ENCODE peak calls at places on chromosomes 5 and 9, in six cellular contexts. One of them, this sample, is unnamed.

GRCh38 chr5:78016831-78017529 is 240.8 kb upstream of the TBCA start:
- DNase-seq in IMR-90: no peak
- DNase-seq in H1: no peak
- DNase-seq in colonic mucosa: no peak
- DNase-seq in GM23248: no peak
- DNase-seq in PC-3: no peak
- DNase-seq in this sample: no peak

GRCh38 chr5:93581738-93582414 is 857 bp upstream of the NR2F1-AS1 start:
- DNase-seq in IMR-90: peak; percentile 81
- DNase-seq in H1: no peak
- DNase-seq in colonic mucosa: no peak
- DNase-seq in GM23248: peak; percentile 70
- DNase-seq in PC-3: peak; percentile 54
- DNase-seq in this sample: no peak

GRCh38 chr9:132793606-132794580 is 84.2 kb downstream of the AK8 start:
- DNase-seq in IMR-90: no peak
- DNase-seq in H1: no peak
- DNase-seq in colonic mucosa: no peak
- DNase-seq in GM23248: no peak
- DNase-seq in PC-3: peak; percentile 17
- DNase-seq in this sample: peak; percentile 44

GRCh38 chr9:114706709-114707108 is 24.7 kb upstream of the TEX48 start:
- DNase-seq in IMR-90: no peak
- DNase-seq in H1: no peak
- DNase-seq in colonic mucosa: no peak
- DNase-seq in GM23248: no peak
- DNase-seq in PC-3: no peak
- DNase-seq in this sample: no peak

GRCh38 chr5:102749416-102750021 is 5.6 kb upstream of the PAM start:
- DNase-seq in IMR-90: no peak
- DNase-seq in H1: no peak
- DNase-seq in colonic mucosa: no peak
- DNase-seq in GM23248: no peak
- DNase-seq in PC-3: no peak
- DNase-seq in this sample: peak; percentile 55

GRCh38 chr5:142736247-142736632 is 33.9 kb upstream of the ARHGAP26 start:
- DNase-seq in IMR-90: no peak
- DNase-seq in H1: no peak
- DNase-seq in colonic mucosa: no peak
- DNase-seq in GM23248: no peak
- DNase-seq in PC-3: no peak
- DNase-seq in this sample: peak; percentile 34

GRCh38 chr5:114146398-114146797 is 215.5 kb upstream of the KCNN2 start:
- DNase-seq in IMR-90: no peak
- DNase-seq in H1: no peak
- DNase-seq in colonic mucosa: no peak
- DNase-seq in GM23248: no peak
- DNase-seq in PC-3: no peak
- DNase-seq in this sample: no peak

GRCh38 chr5:114419941-114420340 is 58.1 kb downstream of the KCNN2 start:
- DNase-seq in IMR-90: peak; percentile 93
- DNase-seq in H1: no peak
- DNase-seq in colonic mucosa: no peak
- DNase-seq in GM23248: peak; percentile 2
- DNase-seq in PC-3: peak; percentile 55
- DNase-seq in this sample: no peak

GRCh38 chr9:116327702-116328440 is 174.3 kb downstream of the PAPPA start:
- DNase-seq in IMR-90: peak; percentile 69
- DNase-seq in H1: no peak
- DNase-seq in colonic mucosa: no peak
- DNase-seq in GM23248: peak; percentile 43
- DNase-seq in PC-3: no peak
- DNase-seq in this sample: no peak

GRCh38 chr9:84919498-84919897 is 250.0 kb downstream of the NTRK2 start:
- DNase-seq in IMR-90: no peak
- DNase-seq in H1: no peak
- DNase-seq in colonic mucosa: peak; percentile 36
- DNase-seq in GM23248: no peak
- DNase-seq in PC-3: no peak
- DNase-seq in this sample: no peak

GRCh38 chr5:176996780-176997179 is 9.8 kb downstream of the UIMC1 start:
- DNase-seq in IMR-90: no peak
- DNase-seq in H1: no peak
- DNase-seq in colonic mucosa: no peak
- DNase-seq in GM23248: no peak
- DNase-seq in PC-3: no peak
- DNase-seq in this sample: no peak

GRCh38 chr9:16509946-16510504 is 360.4 kb downstream of the BNC2 start:
- DNase-seq in IMR-90: peak; percentile 81
- DNase-seq in H1: no peak
- DNase-seq in colonic mucosa: no peak
- DNase-seq in GM23248: peak; percentile 54
- DNase-seq in PC-3: peak; percentile 10
- DNase-seq in this sample: no peak

GRCh38 chr9:74498616-74499095 is 1.5 kb downstream of the RORB start:
- DNase-seq in IMR-90: no peak
- DNase-seq in H1: no peak
- DNase-seq in colonic mucosa: no peak
- DNase-seq in GM23248: peak; percentile 23
- DNase-seq in PC-3: no peak
- DNase-seq in this sample: peak; percentile 78

GRCh38 chr5:54658014-54658413 is 140.5 kb downstream of the SNX18 start:
- DNase-seq in IMR-90: peak; percentile 96
- DNase-seq in H1: no peak
- DNase-seq in colonic mucosa: no peak
- DNase-seq in GM23248: peak; percentile 74
- DNase-seq in PC-3: peak; percentile 27
- DNase-seq in this sample: no peak

GRCh38 chr9:135188681-135189151 is 101.2 kb downstream of the OLFM1 start:
- DNase-seq in IMR-90: no peak
- DNase-seq in H1: no peak
- DNase-seq in colonic mucosa: no peak
- DNase-seq in GM23248: no peak
- DNase-seq in PC-3: no peak
- DNase-seq in this sample: no peak

GRCh38 chr5:177005619-177006264 is 837 bp downstream of the UIMC1 start:
- DNase-seq in IMR-90: peak; percentile 62
- DNase-seq in H1: no peak
- DNase-seq in colonic mucosa: peak; percentile 79
- DNase-seq in GM23248: peak; percentile 94
- DNase-seq in PC-3: peak; percentile 72
- DNase-seq in this sample: peak; percentile 83

GRCh38 chr9:121619989-121620673 is 31.3 kb upstream of the DAB2IP start:
- DNase-seq in IMR-90: no peak
- DNase-seq in H1: no peak
- DNase-seq in colonic mucosa: peak; percentile 61
- DNase-seq in GM23248: no peak
- DNase-seq in PC-3: no peak
- DNase-seq in this sample: no peak

GRCh38 chr9:97357056-97357455 is 49.6 kb downstream of the CCDC180 start:
- DNase-seq in IMR-90: no peak
- DNase-seq in H1: no peak
- DNase-seq in colonic mucosa: no peak
- DNase-seq in GM23248: no peak
- DNase-seq in PC-3: no peak
- DNase-seq in this sample: no peak

GRCh38 chr9:89247431-89248370 is 63.3 kb upstream of the CKS2 start:
- DNase-seq in IMR-90: peak; percentile 15
- DNase-seq in H1: peak; percentile 34
- DNase-seq in colonic mucosa: no peak
- DNase-seq in GM23248: no peak
- DNase-seq in PC-3: peak; percentile 53
- DNase-seq in this sample: peak; percentile 77

GRCh38 chr9:112112941-112113399 is 62.1 kb downstream of the SUSD1 start:
- DNase-seq in IMR-90: no peak
- DNase-seq in H1: peak; percentile 46
- DNase-seq in colonic mucosa: peak; percentile 48
- DNase-seq in GM23248: peak; percentile 78
- DNase-seq in PC-3: peak; percentile 84
- DNase-seq in this sample: peak; percentile 83

GRCh38 chr5:151183451-151184245 is 26.1 kb upstream of the ANXA6 start:
- DNase-seq in IMR-90: peak; percentile 19
- DNase-seq in H1: no peak
- DNase-seq in colonic mucosa: no peak
- DNase-seq in GM23248: peak; percentile 28
- DNase-seq in PC-3: peak; percentile 69
- DNase-seq in this sample: no peak

GRCh38 chr5:87195104-87195581 is 72.5 kb upstream of the RASA1 start:
- DNase-seq in IMR-90: peak; percentile 85
- DNase-seq in H1: no peak
- DNase-seq in colonic mucosa: no peak
- DNase-seq in GM23248: peak; percentile 86
- DNase-seq in PC-3: peak; percentile 68
- DNase-seq in this sample: no peak

GRCh38 chr9:5388026-5388806 is 48.5 kb upstream of the RLN1 start:
- DNase-seq in IMR-90: peak; percentile 47
- DNase-seq in H1: no peak
- DNase-seq in colonic mucosa: no peak
- DNase-seq in GM23248: peak; percentile 18
- DNase-seq in PC-3: no peak
- DNase-seq in this sample: no peak

GRCh38 chr5:133109655-133110483 is 58.1 kb downstream of the HSPA4 start:
- DNase-seq in IMR-90: no peak
- DNase-seq in H1: no peak
- DNase-seq in colonic mucosa: no peak
- DNase-seq in GM23248: peak; percentile 52
- DNase-seq in PC-3: no peak
- DNase-seq in this sample: no peak

GRCh38 chr9:27333241-27334052 is 36.5 kb upstream of the EQTN start:
- DNase-seq in IMR-90: peak; percentile 73
- DNase-seq in H1: peak; percentile 82
- DNase-seq in colonic mucosa: peak; percentile 66
- DNase-seq in GM23248: peak; percentile 70
- DNase-seq in PC-3: peak; percentile 75
- DNase-seq in this sample: peak; percentile 90

GRCh38 chr5:159156839-159157238 is 52.5 kb downstream of the RNF145 start:
- DNase-seq in IMR-90: peak; percentile 83
- DNase-seq in H1: no peak
- DNase-seq in colonic mucosa: peak; percentile 53
- DNase-seq in GM23248: peak; percentile 82
- DNase-seq in PC-3: peak; percentile 73
- DNase-seq in this sample: peak; percentile 63

GRCh38 chr9:3746296-3747275 is 220.8 kb upstream of the RFX3 start:
- DNase-seq in IMR-90: peak; percentile 89
- DNase-seq in H1: no peak
- DNase-seq in colonic mucosa: no peak
- DNase-seq in GM23248: peak; percentile 96
- DNase-seq in PC-3: peak; percentile 91
- DNase-seq in this sample: no peak

DNA sequence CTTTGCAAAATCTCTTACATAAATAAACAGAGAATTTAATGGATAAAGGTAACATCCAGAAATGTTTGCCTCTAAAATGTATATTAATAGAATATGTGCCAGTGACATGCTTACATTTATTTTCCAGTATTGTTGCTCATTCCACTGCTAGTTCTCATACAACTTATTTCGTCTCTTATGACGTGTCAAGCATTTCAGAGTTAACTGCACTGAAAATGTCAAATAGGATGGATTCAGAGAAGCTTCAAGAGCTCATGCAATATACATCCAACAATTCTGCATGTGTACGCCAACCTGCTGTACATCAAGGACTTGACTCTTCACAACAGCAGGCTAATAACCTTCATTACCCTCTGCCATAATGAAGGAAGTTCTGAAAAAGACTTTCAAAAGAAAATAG is 386.2 kb upstream of the IZUMO3 start:
- DNase-seq in IMR-90: no peak
- DNase-seq in H1: no peak
- DNase-seq in colonic mucosa: no peak
- DNase-seq in GM23248: no peak
- DNase-seq in PC-3: no peak
- DNase-seq in this sample: no peak
- H3K9ac ChIP-seq in IMR-90: no peak overlapping the region
- H3K9ac ChIP-seq in H1: no peak overlapping the region
- H3K9ac ChIP-seq in colonic mucosa: no peak overlapping the region
- H3K9ac ChIP-seq in GM23248: no peak overlapping the region
- H3K9ac ChIP-seq in PC-3: no peak overlapping the region
- H3K9ac ChIP-seq in this sample: no peak overlapping the region

DNA sequence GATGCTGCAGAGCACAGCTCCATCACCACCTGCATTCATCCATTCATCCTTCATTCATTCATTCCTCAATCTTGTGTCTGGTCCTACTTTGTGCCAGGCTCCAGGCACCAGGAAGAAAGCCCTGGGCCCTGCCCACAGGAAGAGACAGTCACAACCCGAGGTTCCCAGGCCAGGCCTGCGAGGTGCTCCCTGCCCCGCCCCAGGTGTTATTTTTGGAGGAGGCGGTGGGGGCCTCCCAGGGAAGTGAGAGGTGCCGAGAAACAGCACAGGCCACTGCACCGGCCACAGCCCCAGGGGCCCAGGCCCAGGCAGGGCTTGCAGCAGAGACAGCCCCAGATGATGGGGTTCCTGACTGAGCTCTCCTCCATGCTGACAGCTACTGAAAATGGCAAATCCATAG is 33.4 kb downstream of the VAV2 start:
- DNase-seq in IMR-90: no peak
- DNase-seq in H1: no peak
- DNase-seq in colonic mucosa: no peak
- DNase-seq in GM23248: no peak
- DNase-seq in PC-3: no peak
- DNase-seq in this sample: no peak
- H3K4me3 ChIP-seq in IMR-90: no peak overlapping the region
- H3K4me3 ChIP-seq in H1: no peak overlapping the region
- H3K4me3 ChIP-seq in colonic mucosa: no peak overlapping the region
- H3K4me3 ChIP-seq in GM23248: no peak overlapping the region
- H3K4me3 ChIP-seq in PC-3: no peak overlapping the region
- H3K4me3 ChIP-seq in this sample: no peak overlapping the region

GRCh38 chr5:75620184-75620959 is 9.1 kb downstream of the ANKDD1B start:
- DNase-seq in IMR-90: no peak
- DNase-seq in H1: no peak
- DNase-seq in colonic mucosa: no peak
- DNase-seq in GM23248: no peak
- DNase-seq in PC-3: peak; percentile 19
- DNase-seq in this sample: no peak
- H3K9ac ChIP-seq in IMR-90: no peak overlapping the region
- H3K9ac ChIP-seq in H1: no peak overlapping the region
- H3K9ac ChIP-seq in colonic mucosa: no peak overlapping the region
- H3K9ac ChIP-seq in GM23248: no peak overlapping the region
- H3K9ac ChIP-seq in PC-3: no peak overlapping the region
- H3K9ac ChIP-seq in this sample: no peak overlapping the region

GRCh38 chr5:14264605-14265316 is 121.6 kb downstream of the TRIO start:
- DNase-seq in IMR-90: peak; percentile 94
- DNase-seq in H1: peak; percentile 78
- DNase-seq in colonic mucosa: peak; percentile 95
- DNase-seq in GM23248: peak; percentile 98
- DNase-seq in PC-3: peak; percentile 99
- DNase-seq in this sample: peak; percentile 96

GRCh38 chr5:14267166-14267838 is 124.2 kb downstream of the TRIO start:
- DNase-seq in IMR-90: no peak
- DNase-seq in H1: no peak
- DNase-seq in colonic mucosa: no peak
- DNase-seq in GM23248: no peak
- DNase-seq in PC-3: peak; percentile 53
- DNase-seq in this sample: peak; percentile 82

GRCh38 chr5:14266171-14266570 is 123.0 kb downstream of the TRIO start:
- DNase-seq in IMR-90: no peak
- DNase-seq in H1: no peak
- DNase-seq in colonic mucosa: no peak
- DNase-seq in GM23248: peak; percentile 32
- DNase-seq in PC-3: peak; percentile 26
- DNase-seq in this sample: no peak

GRCh38 chr5:14266686-14267085 is 123.5 kb downstream of the TRIO start:
- DNase-seq in IMR-90: no peak
- DNase-seq in H1: no peak
- DNase-seq in colonic mucosa: no peak
- DNase-seq in GM23248: peak; percentile 61
- DNase-seq in PC-3: peak; percentile 23
- DNase-seq in this sample: no peak

GRCh38 chr5:14265574-14265973 is 122.4 kb downstream of the TRIO start:
- DNase-seq in IMR-90: peak; percentile 95
- DNase-seq in H1: no peak
- DNase-seq in colonic mucosa: no peak
- DNase-seq in GM23248: peak; percentile 92
- DNase-seq in PC-3: peak; percentile 98
- DNase-seq in this sample: no peak
- H3K4me3 ChIP-seq in IMR-90: no peak overlapping the region
- H3K4me3 ChIP-seq in H1: no peak overlapping the region
- H3K4me3 ChIP-seq in colonic mucosa: no peak overlapping the region
- H3K4me3 ChIP-seq in GM23248: peak overlapping the region; percentile 56
- H3K4me3 ChIP-seq in PC-3: peak overlapping the region; percentile 58
- H3K4me3 ChIP-seq in this sample: no peak overlapping the region